ENCODE peak calls at places on chromosomes 7 and 10, in eight cellular contexts. J is GM12865, W is ascending aorta, Z is ovary, B is Caco-2, S is heart left ventricle, E is AG10803, O is NB4. F is an unnamed sample.

GRCh38 chr10:606767-607544 is 82.5 kb downstream of the DIP2C start:
- DNase-seq in J (no peak), W (no peak), Z (no peak), B (no peak), S (no peak), E (peak), O (no peak), F (no peak)

GRCh38 chr10:24465899-24466615 is 257.1 kb downstream of the KIAA1217 start:
- DNase-seq in J (peak), W (no peak), Z (no peak), B (peak), S (no peak), E (peak), O (peak), F (peak)

GRCh38 chr10:104732222-104732621 is 91.1 kb downstream of the SORCS3 start:
- DNase-seq in J (no peak), W (no peak), Z (peak), B (no peak), S (no peak), E (no peak), O (no peak), F (no peak)

GRCh38 chr10:44974082-44974627 is 4.5 kb downstream of the DEPP1 start:
- DNase-seq in J (peak), W (no peak), Z (peak), B (no peak), S (no peak), E (no peak), O (peak), F (no peak)

GRCh38 chr7:140551334-140552239 is 72.3 kb upstream of the MKRN1 start:
- DNase-seq in J (no peak), W (no peak), Z (peak), B (no peak), S (no peak), E (no peak), O (no peak), F (peak)

GRCh38 chr7:158564648-158565005 is 23.0 kb downstream of the PTPRN2 start:
- DNase-seq in J (no peak), W (no peak), Z (no peak), B (no peak), S (no peak), E (no peak), O (no peak), F (no peak)

GRCh38 chr10:132653721-132654120 is 116.1 kb downstream of the INPP5A start:
- DNase-seq in J (no peak), W (no peak), Z (no peak), B (no peak), S (no peak), E (no peak), O (no peak), F (no peak)

GRCh38 chr7:130063036-130063435 is 7.3 kb upstream of the KLHDC10 start:
- DNase-seq in J (peak), W (no peak), Z (no peak), B (peak), S (no peak), E (peak), O (peak), F (peak)

GRCh38 chr10:78320990-78321389 is 287.3 kb downstream of the RPS24 start:
- DNase-seq in J (no peak), W (no peak), Z (no peak), B (no peak), S (no peak), E (no peak), O (no peak), F (no peak)

GRCh38 chr7:35869810-35870209 is 69.0 kb downstream of the SEPTIN7 start:
- DNase-seq in J (no peak), W (no peak), Z (no peak), B (no peak), S (no peak), E (peak), O (no peak), F (peak)

GRCh38 chr7:40763319-40764287 is 628.8 kb downstream of the SUGCT start:
- DNase-seq in J (no peak), W (no peak), Z (no peak), B (no peak), S (no peak), E (peak), O (no peak), F (peak)
- H3K4me3 ChIP-seq in J (no peak), W (peak), Z (no peak), B (no peak), S (no peak), E (no peak), O (no peak), F (no peak)

GRCh38 chr7:68472688-68473087 is 1125.6 kb upstream of the AUTS2 start:
- DNase-seq in J (no peak), W (no peak), Z (no peak), B (no peak), S (no peak), E (no peak), O (peak), F (no peak)
- TF ChIP-seq CTCF in J (no peak), W (no peak), Z (no peak), B (no peak), S (no peak), E (no peak), O (no peak), F (no peak)

GRCh38 chr10:22536620-22537019 is 177.8 kb downstream of the PIP4K2A start:
- DNase-seq in J (no peak), W (no peak), Z (no peak), B (no peak), S (no peak), E (no peak), O (no peak), F (no peak)
- H3K4me3 ChIP-seq in J (no peak), W (no peak), Z (no peak), B (no peak), S (no peak), E (no peak), O (no peak), F (no peak)

GRCh38 chr7:8442814-8443304 is 9.4 kb downstream of the NXPH1 start:
- DNase-seq in J (peak), W (no peak), Z (no peak), B (no peak), S (no peak), E (peak), O (peak), F (peak)

GRCh38 chr7:8441602-8442294 is 8.3 kb downstream of the NXPH1 start:
- DNase-seq in J (no peak), W (no peak), Z (no peak), B (no peak), S (no peak), E (no peak), O (no peak), F (no peak)

GRCh38 chr7:8441106-8441590 is 7.7 kb downstream of the NXPH1 start:
- DNase-seq in J (no peak), W (no peak), Z (no peak), B (no peak), S (no peak), E (no peak), O (no peak), F (no peak)

GRCh38 chr7:8442295-8442813 is 8.9 kb downstream of the NXPH1 start:
- DNase-seq in J (no peak), W (no peak), Z (no peak), B (no peak), S (no peak), E (no peak), O (no peak), F (no peak)

GRCh38 chr7:8443871-8444756 is 10.7 kb downstream of the NXPH1 start:
- DNase-seq in J (no peak), W (no peak), Z (no peak), B (no peak), S (no peak), E (no peak), O (no peak), F (peak)
- TF ChIP-seq CTCF in J (no peak), W (no peak), Z (no peak), B (peak), S (no peak), E (no peak), O (no peak), F (peak)

GRCh38 chr10:52777414-52777813 is 4.8 kb upstream of the MBL2 start:
- DNase-seq in J (no peak), W (no peak), Z (no peak), B (no peak), S (no peak), E (no peak), O (no peak), F (no peak)

GRCh38 chr10:52776471-52776903 is 3.9 kb upstream of the MBL2 start:
- DNase-seq in J (no peak), W (no peak), Z (no peak), B (no peak), S (no peak), E (no peak), O (no peak), F (no peak)

GRCh38 chr10:52780391-52781155 is 8.0 kb upstream of the MBL2 start:
- DNase-seq in J (no peak), W (no peak), Z (no peak), B (no peak), S (no peak), E (no peak), O (no peak), F (no peak)

GRCh38 chr10:52779541-52780390 is 7.2 kb upstream of the MBL2 start:
- DNase-seq in J (peak), W (no peak), Z (no peak), B (peak), S (peak), E (peak), O (peak), F (peak)

DNA sequence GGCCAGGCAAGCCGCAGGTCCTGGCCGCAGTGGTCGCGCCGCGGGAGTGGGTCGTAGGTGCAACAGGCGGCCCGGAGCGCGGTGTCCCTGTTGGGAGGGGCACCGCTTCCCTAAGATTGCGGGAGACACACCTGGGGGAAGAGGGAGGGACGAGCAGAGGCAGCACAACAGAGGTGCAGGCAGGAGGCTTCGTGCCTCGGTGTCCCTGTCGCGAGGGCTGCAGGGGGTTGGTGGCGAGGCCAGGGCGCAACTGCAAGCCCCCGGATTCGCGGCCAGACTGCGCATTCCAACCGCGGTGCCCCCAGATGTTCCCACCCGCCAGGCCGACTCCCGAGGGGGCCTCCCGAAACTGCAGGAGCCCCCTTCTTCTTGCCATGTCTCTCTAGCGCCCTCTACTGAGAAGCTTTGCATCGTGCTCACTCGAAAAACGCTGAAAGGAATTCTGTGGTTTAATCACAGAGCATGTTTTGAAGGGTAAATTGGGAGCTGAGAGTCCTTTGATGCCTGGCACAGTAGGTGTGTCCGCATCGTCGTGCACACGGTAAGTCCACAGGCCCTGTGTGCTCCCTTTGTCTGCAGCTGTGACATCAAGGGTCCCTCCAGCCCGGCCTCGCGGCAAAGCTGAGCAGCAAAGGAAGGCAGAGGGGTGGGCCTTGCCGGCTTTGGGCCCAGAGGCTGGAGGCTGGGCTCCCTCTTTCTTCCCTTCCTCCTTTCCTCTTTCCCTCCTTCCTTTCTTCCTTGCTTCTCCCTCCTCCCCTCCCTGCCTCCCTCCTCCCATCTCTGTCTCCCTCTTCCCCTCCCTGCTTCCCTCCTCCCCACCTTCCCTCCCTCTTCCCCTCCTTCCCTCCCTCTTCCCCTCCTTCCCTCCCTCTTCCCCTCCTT is 6.2 kb upstream of the MBL2 start:
- DNase-seq in J (peak), W (no peak), Z (no peak), B (no peak), S (no peak), E (peak), O (peak), F (peak)
- H3K4me3 ChIP-seq in J (no peak), W (no peak), Z (no peak), B (no peak), S (no peak), E (no peak), O (no peak), F (no peak)

F was measured in fibroblast of mammary gland.